ENCODE peak calls at places on chromosomes 7 and 10, in six cellular contexts. V is right cardiac atrium; B is fibroblast of mammary gland; Y is activated CD8-positive, alpha-beta memory T cell treated with anti-CD3 and anti-CD28 coated beads for 4 hours; J is stimulated activated CD4-positive, alpha-beta T cell treated with anti-CD3 and anti-CD28 coated beads, Interleukin-1b, Interleukin-23, amount 100 ng/mL, for 24 hours; C is NB4. K is an unnamed sample.

GRCh38 chr10:107899663-107900062 is 735.2 kb upstream of the SORCS1 start:
- DNase-seq in V (no peak), B (no peak), Y (no peak), J (no peak), C (no peak), K (no peak)

GRCh38 chr7:149872419-149873073 is 1.2 kb upstream of the ATP6V0E2 start:
- DNase-seq in V (peak), B (peak), Y (no peak), J (no peak), C (peak), K (peak)

GRCh38 chr10:84353052-84353803 is 24.8 kb downstream of the CCSER2 start:
- DNase-seq in V (no peak), B (no peak), Y (no peak), J (no peak), C (no peak), K (no peak)

GRCh38 chr10:75770634-75771081 is 339.2 kb downstream of the LRMDA start:
- DNase-seq in V (peak), B (peak), Y (no peak), J (no peak), C (no peak), K (no peak)

GRCh38 chr7:124152859-124153692 is 120.2 kb upstream of the TMEM229A start:
- DNase-seq in V (no peak), B (peak), Y (no peak), J (no peak), C (peak), K (no peak)

GRCh38 chr10:104417629-104418292 is 64.1 kb downstream of the CFAP58 start:
- DNase-seq in V (no peak), B (peak), Y (no peak), J (no peak), C (peak), K (no peak)

GRCh38 chr10:809671-810350 is 120.3 kb upstream of the DIP2C start:
- DNase-seq in V (peak), B (no peak), Y (no peak), J (no peak), C (no peak), K (no peak)

GRCh38 chr7:333399-333776 is 43.4 kb downstream of the FOXL3 start:
- DNase-seq in V (peak), B (no peak), Y (no peak), J (no peak), C (no peak), K (no peak)

GRCh38 chr10:69345890-69346474 is 67.7 kb downstream of the HK1 start:
- DNase-seq in V (no peak), B (peak), Y (no peak), J (no peak), C (no peak), K (no peak)

GRCh38 chr7:37056256-37056655 is 332.0 kb upstream of the AOAH start:
- DNase-seq in V (no peak), B (no peak), Y (no peak), J (no peak), C (no peak), K (no peak)

GRCh38 chr10:113138937-113139585 is 189.0 kb downstream of the TCF7L2 start:
- DNase-seq in V (no peak), B (no peak), Y (no peak), J (no peak), C (no peak), K (no peak)

GRCh38 chr10:117322258-117322657 is 53.0 kb downstream of the PDZD8 start:
- DNase-seq in V (no peak), B (peak), Y (no peak), J (no peak), C (no peak), K (no peak)

GRCh38 chr7:95730493-95731280 is 41.7 kb upstream of the DYNC1I1 start:
- DNase-seq in V (no peak), B (no peak), Y (no peak), J (no peak), C (no peak), K (no peak)

GRCh38 chr10:126262971-126263370 is 125.3 kb downstream of the ADAM12 start:
- DNase-seq in V (no peak), B (peak), Y (no peak), J (no peak), C (no peak), K (no peak)

K was measured in cerebellum.